ENCODE peak calls at places on chromosomes 5 and 9, in six cellular contexts. F is cardiac muscle cell; X is A549; H is IMR-90; D is right atrium auricular region; L is CD8-positive, alpha-beta memory T cell. Z is an unnamed sample.

GRCh38 chr9:30507166-30507565 is 1877.3 kb upstream of the ACO1 start:
- DNase-seq in L (no peak), X (no peak), F (no peak), D (no peak), H (no peak), Z (no peak)

GRCh38 chr9:102456562-102456961 is 538.6 kb upstream of the CYLC2 start:
- DNase-seq in H (no peak), F (no peak), D (no peak), X (no peak), L (no peak), Z (no peak)

GRCh38 chr5:502325-503079 is 21.7 kb downstream of the SLC9A3 start:
- DNase-seq in L (no peak), F (no peak), D (no peak), X (no peak), H (no peak), Z (peak; percentile 63)

GRCh38 chr9:215631-216155 is 1.0 kb downstream of the DOCK8 start:
- DNase-seq in H (no peak), F (no peak), D (no peak), X (no peak), L (no peak), Z (no peak)

GRCh38 chr9:84271004-84271886 is 69.3 kb downstream of the SLC28A3 start:
- DNase-seq in F (peak; percentile 39), H (peak; percentile 69), X (no peak), L (no peak), D (peak; percentile 71), Z (no peak)

GRCh38 chr5:131109540-131110255 is 55.4 kb downstream of the HINT1 start:
- DNase-seq in D (no peak), H (peak; percentile 33), L (no peak), X (peak; percentile 47), F (peak; percentile 53), Z (peak; percentile 58)

GRCh38 chr9:133708123-133708769 is 29.9 kb downstream of the SARDH start:
- DNase-seq in X (no peak), F (no peak), H (no peak), D (no peak), L (no peak), Z (peak; percentile 4)

GRCh38 chr9:121889990-121890563 is 203.0 kb downstream of the TTLL11 start:
- DNase-seq in F (no peak), D (no peak), X (no peak), L (no peak), H (peak; percentile 87), Z (no peak)

GRCh38 chr9:100443781-100444768 is 17.1 kb downstream of the MSANTD3 start:
- DNase-seq in L (no peak), H (peak; percentile 58), X (no peak), F (peak; percentile 14), D (no peak), Z (no peak)

GRCh38 chr9:133135193-133135745 is 14.2 kb upstream of the RALGDS start:
- DNase-seq in L (peak; percentile 58), F (no peak), X (peak; percentile 87), H (peak; percentile 86), D (peak; percentile 78), Z (peak; percentile 69)

GRCh38 chr5:91048073-91048472 is 335.0 kb downstream of the ARRDC3 start:
- DNase-seq in L (no peak), X (no peak), D (no peak), H (no peak), F (no peak), Z (no peak)
- H3K4me1 ChIP-seq in L (no peaks in the 10 kb centered on the region), X (peaks cover 37% of the 10 kb centered on the region), D (no peaks in the 10 kb centered on the region), H (peaks cover 2% of the 10 kb centered on the region), F (no peaks in the 10 kb centered on the region), Z (no peaks in the 10 kb centered on the region)

DNA sequence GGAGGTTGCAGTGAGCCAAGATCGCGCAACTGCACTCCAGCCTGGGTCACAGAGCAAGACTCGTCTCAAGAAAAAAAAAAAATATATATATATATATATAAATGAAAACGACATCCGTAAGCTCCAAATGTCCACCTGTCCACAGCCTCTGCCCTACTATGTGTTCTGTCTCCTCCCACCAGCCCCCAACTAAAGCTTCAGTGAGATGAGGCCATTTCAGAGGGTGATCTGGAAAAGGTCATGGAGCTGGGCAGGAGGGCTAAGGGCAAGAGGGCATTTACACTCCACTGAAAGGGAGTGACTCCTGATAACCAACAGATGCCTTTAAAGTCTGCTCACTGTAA is 2.4 kb downstream of the SPRY4 start:
- DNase-seq in X (no peak), F (no peak), L (no peak), H (no peak), D (no peak), Z (no peak)
- H3K4me3 ChIP-seq in X (no peak overlapping the region), F (no peak overlapping the region), L (no peak overlapping the region), H (peak overlapping the region; percentile 68), D (peak overlapping the region; percentile 72), Z (peak overlapping the region; percentile 78)

DNA sequence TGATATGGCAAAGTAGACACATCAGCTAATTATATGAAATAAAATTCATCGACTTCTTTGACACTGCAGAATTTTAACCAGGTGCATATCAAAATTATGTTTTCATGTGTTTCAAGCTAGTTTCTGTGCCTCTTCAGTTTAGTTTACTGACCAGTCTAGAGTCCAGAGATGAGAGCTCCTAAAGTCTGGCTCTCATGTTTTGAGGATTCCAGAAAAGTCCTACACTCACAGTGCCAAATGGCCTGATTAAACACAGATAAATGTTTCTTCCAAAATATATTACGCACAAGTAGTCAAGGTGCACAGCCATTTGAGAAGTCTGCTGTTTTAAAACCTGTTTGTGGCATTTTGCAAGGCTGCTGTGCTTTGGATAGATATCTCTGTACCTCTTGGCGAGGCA is 15.6 kb downstream of the RGMB start:
- DNase-seq in H (no peak), F (no peak), L (no peak), X (no peak), D (no peak), Z (no peak)
- H3K4me1 ChIP-seq in H (peaks cover 13% of the 10 kb centered on the region), F (no peaks in the 10 kb centered on the region), L (no peaks in the 10 kb centered on the region), X (no peaks in the 10 kb centered on the region), D (no peaks in the 10 kb centered on the region), Z (peaks cover 30% of the 10 kb centered on the region)

GRCh38 chr9:109427886-109428285 is 70.2 kb downstream of the PTPN3 start:
- DNase-seq in D (peak; percentile 7), X (no peak), L (no peak), F (no peak), H (no peak), Z (no peak)

GRCh38 chr9:109426621-109427402 is 71.3 kb downstream of the PTPN3 start:
- DNase-seq in D (peak; percentile 26), X (no peak), H (no peak), L (no peak), F (no peak), Z (no peak)

GRCh38 chr9:109422641-109423040 is 75.5 kb downstream of the PTPN3 start:
- DNase-seq in F (no peak), H (no peak), L (no peak), X (no peak), D (no peak), Z (no peak)

GRCh38 chr9:109423877-109424276 is 74.2 kb downstream of the PTPN3 start:
- DNase-seq in D (no peak), H (no peak), X (no peak), L (no peak), F (no peak), Z (no peak)

DNA sequence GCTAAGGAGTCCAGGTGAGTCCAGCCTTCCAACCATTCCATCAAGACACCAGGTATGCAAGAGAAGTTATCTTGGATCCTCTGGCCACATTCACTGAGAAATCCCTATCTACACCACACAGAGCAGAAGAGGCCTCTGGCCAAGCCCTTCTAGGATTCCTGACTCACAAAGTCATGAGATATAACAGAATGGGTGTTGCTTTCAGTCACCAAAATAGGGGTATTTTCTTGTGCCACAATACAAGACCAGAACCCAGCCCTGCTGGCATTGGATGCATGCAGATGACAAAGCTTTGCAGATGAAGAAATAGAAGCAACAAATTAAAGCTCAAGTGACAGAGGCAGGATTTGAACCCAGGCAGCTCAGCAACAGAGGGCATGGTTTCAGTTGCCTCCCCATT is 73.5 kb downstream of the PTPN3 start:
- DNase-seq in D (no peak), L (no peak), X (no peak), H (no peak), F (no peak), Z (no peak)
- H3K4me3 ChIP-seq in D (no peak overlapping the region), L (no peak overlapping the region), X (no peak overlapping the region), H (no peak overlapping the region), F (no peak overlapping the region), Z (no peak overlapping the region)

DNA sequence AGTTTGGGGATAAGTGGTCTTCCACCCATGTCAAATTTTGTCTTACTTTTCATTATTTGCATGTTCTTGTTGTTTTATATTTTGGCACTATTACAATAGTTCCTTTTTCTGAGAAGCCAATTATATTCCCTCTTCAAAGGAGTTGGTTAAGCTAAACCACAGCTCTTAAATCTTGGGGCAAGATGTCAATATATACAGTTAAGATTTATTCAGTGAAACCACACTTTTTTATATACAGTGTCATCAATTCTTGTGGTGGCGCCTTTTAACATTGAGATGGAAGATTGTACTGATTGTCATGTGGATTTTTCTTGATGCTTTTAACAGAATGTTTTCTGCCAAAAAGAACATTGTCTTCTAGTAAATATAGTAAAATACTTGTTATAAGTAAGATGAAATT is 104.1 kb downstream of the MTREX start:
- DNase-seq in D (no peak), H (no peak), X (no peak), L (no peak), F (no peak), Z (no peak)
- H3K4me1 ChIP-seq in D (no peaks in the 10 kb centered on the region), H (peaks cover 2% of the 10 kb centered on the region), X (peaks cover 11% of the 10 kb centered on the region), L (peaks cover 5% of the 10 kb centered on the region), F (no peaks in the 10 kb centered on the region), Z (no peaks in the 10 kb centered on the region)

GRCh38 chr9:34048730-34049629 is at the start of gene UBAP2:
- DNase-seq in X (peak; percentile 99), L (peak; percentile 94), D (peak; percentile 98), H (peak; percentile 97), F (peak; percentile 99), Z (peak; percentile 97)

GRCh38 chr9:34045903-34046302 is 2.8 kb downstream of the UBAP2 start:
- DNase-seq in D (no peak), X (no peak), F (no peak), H (no peak), L (no peak), Z (no peak)

GRCh38 chr9:34047864-34048729 is 590 bp downstream of the UBAP2 start:
- DNase-seq in L (peak; percentile 54), D (peak; percentile 58), X (peak; percentile 56), F (peak; percentile 42), H (no peak), Z (peak; percentile 42)

GRCh38 chr9:34049630-34050384 is 1.1 kb upstream of the UBAP2 start:
- DNase-seq in X (no peak), L (no peak), D (no peak), F (peak; percentile 28), H (no peak), Z (no peak)

GRCh38 chr9:34046784-34047379 is 1.8 kb downstream of the UBAP2 start:
- DNase-seq in X (no peak), F (no peak), H (peak; percentile 10), L (no peak), D (no peak), Z (no peak)
- H3K4me3 ChIP-seq in X (peak overlapping the region; percentile 76), F (peak overlapping the region; percentile 88), H (no peak overlapping the region), L (no peak overlapping the region), D (no peak overlapping the region), Z (no peak overlapping the region)

DNA sequence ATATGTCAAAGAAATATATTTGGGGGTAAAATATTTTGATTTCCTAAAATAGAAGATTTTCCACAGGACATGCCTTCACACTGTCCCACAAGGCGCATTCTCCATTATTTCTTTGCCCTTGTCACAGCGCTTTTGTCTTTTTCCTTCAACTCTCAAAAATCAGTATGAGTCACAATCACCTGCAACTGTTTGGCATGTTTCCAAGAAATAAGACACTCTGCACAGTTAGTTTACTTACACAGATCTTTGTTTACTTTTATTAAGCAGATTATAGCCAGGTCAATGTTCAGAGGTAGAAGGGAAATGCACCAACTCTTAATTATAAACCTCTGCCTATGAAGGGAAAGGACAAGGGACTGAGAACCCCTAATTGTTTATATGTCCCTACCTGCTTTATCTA is 9.5 kb downstream of the CEMIP2 start:
- DNase-seq in L (no peak), D (no peak), H (peak; percentile 50), F (no peak), X (peak; percentile 65), Z (peak; percentile 50)
- H3K4me1 ChIP-seq in L (peaks cover 59% of the 10 kb centered on the region), D (no peaks in the 10 kb centered on the region), H (peaks cover 18% of the 10 kb centered on the region), F (peaks cover 28% of the 10 kb centered on the region), X (peaks cover 97% of the 10 kb centered on the region), Z (peaks cover 14% of the 10 kb centered on the region)